ENCODE peak calls at places on chromosomes 16 and 17, in ten cellular contexts. E, H, F, B, N, W, T, A, O and Q are unnamed samples.

GRCh38 chr17:56290486-56291118 is 137.3 kb downstream of the ANKFN1 start:
- DNase-seq in E (no peak), H (no peak), F (no peak), B (no peak), N (no peak), W (no peak), T (no peak), A (no peak), O (no peak), Q (no peak)

GRCh38 chr17:79721993-79722671 is 8.6 kb upstream of the ENPP7 start:
- DNase-seq in E (peak), H (no peak), F (no peak), B (no peak), N (no peak), W (no peak), T (no peak), A (no peak), O (no peak), Q (no peak)

GRCh38 chr17:66272699-66273390 is 29.6 kb upstream of the PRKCA start:
- DNase-seq in E (no peak), H (no peak), F (no peak), B (peak), N (no peak), W (peak), T (peak), A (no peak), O (no peak), Q (no peak)

GRCh38 chr17:40602445-40603443 is 37.5 kb upstream of the CCR7 start:
- DNase-seq in E (no peak), H (peak), F (peak), B (no peak), N (peak), W (no peak), T (no peak), A (no peak), O (peak), Q (peak)

GRCh38 chr16:86479419-86479818 is 30.9 kb upstream of the FOXF1 start:
- DNase-seq in E (no peak), H (no peak), F (no peak), B (peak), N (no peak), W (peak), T (no peak), A (no peak), O (no peak), Q (no peak)

GRCh38 chr16:8892101-8892575 is 10.0 kb downstream of the LITAFD start:
- DNase-seq in E (no peak), H (peak), F (no peak), B (no peak), N (peak), W (no peak), T (no peak), A (no peak), O (no peak), Q (no peak)

GRCh38 chr17:75822119-75822799 is 21.9 kb downstream of the UNC13D start:
- DNase-seq in E (no peak), H (peak), F (peak), B (no peak), N (no peak), W (no peak), T (no peak), A (no peak), O (peak), Q (no peak)

GRCh38 chr16:8863594-8864424 is 5.0 kb downstream of the CARHSP1 start:
- DNase-seq in E (peak), H (no peak), F (no peak), B (no peak), N (no peak), W (no peak), T (no peak), A (peak), O (no peak), Q (no peak)

GRCh38 chr17:49996495-49997255 is 1.7 kb upstream of the DLX3 start:
- DNase-seq in E (peak), H (peak), F (peak), B (peak), N (peak), W (no peak), T (no peak), A (peak), O (peak), Q (peak)

GRCh38 chr16:46859719-46860152 is 24.4 kb upstream of the GPT2 start:
- DNase-seq in E (no peak), H (peak), F (no peak), B (peak), N (no peak), W (peak), T (peak), A (no peak), O (no peak), Q (no peak)

GRCh38 chr17:80559688-80560290 is 15.2 kb downstream of the RPTOR start:
- DNase-seq in E (no peak), H (no peak), F (no peak), B (no peak), N (no peak), W (no peak), T (no peak), A (no peak), O (no peak), Q (no peak)

GRCh38 chr17:78694805-78695531 is 87.1 kb downstream of the CYTH1 start:
- DNase-seq in E (no peak), H (no peak), F (no peak), B (no peak), N (no peak), W (no peak), T (no peak), A (no peak), O (no peak), Q (no peak)

GRCh38 chr16:67967956-67968439 is 439 bp downstream of the SLC12A4 start:
- DNase-seq in E (peak), H (peak), F (no peak), B (peak), N (peak), W (peak), T (no peak), A (peak), O (no peak), Q (no peak)

GRCh38 chr16:72897707-72898106 is 150.2 kb downstream of the ZFHX3 start:
- DNase-seq in E (no peak), H (no peak), F (no peak), B (no peak), N (no peak), W (no peak), T (no peak), A (no peak), O (no peak), Q (no peak)

GRCh38 chr17:81019563-81020442 is 15.1 kb upstream of the BAIAP2 start:
- DNase-seq in E (no peak), H (no peak), F (no peak), B (no peak), N (no peak), W (no peak), T (no peak), A (no peak), O (no peak), Q (no peak)

GRCh38 chr17:67095803-67096202 is 51.4 kb downstream of the CACNG1 start:
- DNase-seq in E (no peak), H (no peak), F (no peak), B (no peak), N (no peak), W (peak), T (no peak), A (no peak), O (no peak), Q (no peak)

GRCh38 chr16:69119536-69119935 is 12.9 kb downstream of the CHTF8 start:
- DNase-seq in E (no peak), H (no peak), F (no peak), B (no peak), N (no peak), W (no peak), T (no peak), A (no peak), O (no peak), Q (no peak)

GRCh38 chr17:79937981-79938695 is 97.5 kb downstream of the TBC1D16 start:
- DNase-seq in E (peak), H (no peak), F (no peak), B (no peak), N (no peak), W (no peak), T (peak), A (no peak), O (no peak), Q (no peak)

GRCh38 chr16:2296662-2297505 is 29.0 kb upstream of the RNPS1 start:
- DNase-seq in E (peak), H (no peak), F (no peak), B (peak), N (no peak), W (peak), T (peak), A (no peak), O (no peak), Q (no peak)

GRCh38 chr16:85975421-85976100 is 76.6 kb downstream of the IRF8 start:
- DNase-seq in E (no peak), H (no peak), F (no peak), B (no peak), N (no peak), W (no peak), T (no peak), A (no peak), O (no peak), Q (no peak)

GRCh38 chr17:6303664-6304063 is 131.3 kb downstream of the AIPL1 start:
- DNase-seq in E (peak), H (no peak), F (no peak), B (peak), N (no peak), W (no peak), T (peak), A (peak), O (no peak), Q (no peak)

GRCh38 chr17:19335951-19336631 is 26.4 kb downstream of the B9D1 start:
- DNase-seq in E (no peak), H (peak), F (peak), B (no peak), N (no peak), W (no peak), T (no peak), A (no peak), O (no peak), Q (no peak)